ENCODE peak calls at places on chromosomes 5 and 9, in nine cellular contexts. One of them, this sample, is unnamed.

GRCh38 chr9:211557-211956 is 3.1 kb upstream of the DOCK8 start:
- DNase-seq in kidney: no peak
- DNase-seq in IMR-90: no peak
- DNase-seq in HepG2: no peak
- DNase-seq in endothelial cell of umbilical vein: no peak
- DNase-seq in astrocyte: no peak
- DNase-seq in SK-N-SH: no peak
- DNase-seq in mesendoderm: no peak
- DNase-seq in adipocyte: peak
- DNase-seq in this sample: no peak

GRCh38 chr9:127025042-127025441 is 97.4 kb downstream of the ANGPTL2 start:
- DNase-seq in kidney: no peak
- DNase-seq in SK-N-SH: no peak
- DNase-seq in HepG2: no peak
- DNase-seq in astrocyte: no peak
- DNase-seq in IMR-90: peak
- DNase-seq in endothelial cell of umbilical vein: no peak
- DNase-seq in mesendoderm: no peak
- DNase-seq in adipocyte: no peak
- DNase-seq in this sample: no peak

GRCh38 chr5:125501396-125501795 is 755.0 kb upstream of the ZNF608 start:
- DNase-seq in endothelial cell of umbilical vein: no peak
- DNase-seq in HepG2: no peak
- DNase-seq in kidney: no peak
- DNase-seq in astrocyte: peak
- DNase-seq in mesendoderm: no peak
- DNase-seq in adipocyte: peak
- DNase-seq in SK-N-SH: no peak
- DNase-seq in IMR-90: no peak
- DNase-seq in this sample: no peak

GRCh38 chr5:66993448-66993847 is 203.2 kb downstream of the CD180 start:
- DNase-seq in HepG2: no peak
- DNase-seq in IMR-90: no peak
- DNase-seq in adipocyte: no peak
- DNase-seq in astrocyte: no peak
- DNase-seq in endothelial cell of umbilical vein: no peak
- DNase-seq in mesendoderm: no peak
- DNase-seq in kidney: no peak
- DNase-seq in SK-N-SH: no peak
- DNase-seq in this sample: no peak

GRCh38 chr9:38689678-38690077 is 30.3 kb downstream of the FAM240B start:
- DNase-seq in endothelial cell of umbilical vein: no peak
- DNase-seq in adipocyte: peak
- DNase-seq in astrocyte: peak
- DNase-seq in mesendoderm: peak
- DNase-seq in SK-N-SH: peak
- DNase-seq in IMR-90: peak
- DNase-seq in HepG2: no peak
- DNase-seq in kidney: no peak
- DNase-seq in this sample: no peak

GRCh38 chr9:85569988-85570387 is 171.8 kb downstream of the AGTPBP1 start:
- DNase-seq in IMR-90: peak
- DNase-seq in SK-N-SH: no peak
- DNase-seq in mesendoderm: no peak
- DNase-seq in adipocyte: peak
- DNase-seq in astrocyte: peak
- DNase-seq in kidney: no peak
- DNase-seq in HepG2: no peak
- DNase-seq in endothelial cell of umbilical vein: peak
- DNase-seq in this sample: peak

GRCh38 chr5:168353216-168353957 is 61.9 kb downstream of the WWC1 start:
- DNase-seq in astrocyte: peak
- DNase-seq in IMR-90: peak
- DNase-seq in HepG2: no peak
- DNase-seq in endothelial cell of umbilical vein: no peak
- DNase-seq in SK-N-SH: no peak
- DNase-seq in kidney: no peak
- DNase-seq in mesendoderm: no peak
- DNase-seq in adipocyte: no peak
- DNase-seq in this sample: no peak

GRCh38 chr5:133581348-133581747 is 31.0 kb downstream of the FSTL4 start:
- DNase-seq in kidney: no peak
- DNase-seq in IMR-90: no peak
- DNase-seq in adipocyte: no peak
- DNase-seq in endothelial cell of umbilical vein: no peak
- DNase-seq in astrocyte: no peak
- DNase-seq in HepG2: no peak
- DNase-seq in SK-N-SH: no peak
- DNase-seq in mesendoderm: no peak
- DNase-seq in this sample: no peak

GRCh38 chr9:18405240-18405639 is 68.7 kb upstream of the ADAMTSL1 start:
- DNase-seq in endothelial cell of umbilical vein: no peak
- DNase-seq in IMR-90: no peak
- DNase-seq in kidney: no peak
- DNase-seq in adipocyte: peak
- DNase-seq in HepG2: no peak
- DNase-seq in SK-N-SH: no peak
- DNase-seq in mesendoderm: no peak
- DNase-seq in astrocyte: no peak
- DNase-seq in this sample: peak

GRCh38 chr9:76049341-76049740 is 158.9 kb downstream of the PCSK5 start:
- DNase-seq in endothelial cell of umbilical vein: no peak
- DNase-seq in HepG2: no peak
- DNase-seq in IMR-90: no peak
- DNase-seq in kidney: no peak
- DNase-seq in adipocyte: no peak
- DNase-seq in SK-N-SH: no peak
- DNase-seq in astrocyte: no peak
- DNase-seq in mesendoderm: peak
- DNase-seq in this sample: no peak

GRCh38 chr9:116870566-116870965 is 183.5 kb downstream of the TRIM32 start:
- DNase-seq in kidney: peak
- DNase-seq in IMR-90: no peak
- DNase-seq in astrocyte: no peak
- DNase-seq in HepG2: peak
- DNase-seq in endothelial cell of umbilical vein: no peak
- DNase-seq in SK-N-SH: peak
- DNase-seq in mesendoderm: peak
- DNase-seq in adipocyte: no peak
- DNase-seq in this sample: peak

GRCh38 chr9:86577420-86578333 is 223.5 kb upstream of the TUT7 start:
- DNase-seq in astrocyte: no peak
- DNase-seq in adipocyte: no peak
- DNase-seq in kidney: no peak
- DNase-seq in IMR-90: no peak
- DNase-seq in SK-N-SH: no peak
- DNase-seq in endothelial cell of umbilical vein: no peak
- DNase-seq in HepG2: no peak
- DNase-seq in mesendoderm: no peak
- DNase-seq in this sample: no peak

GRCh38 chr9:86585422-86586143 is 231.4 kb upstream of the TUT7 start:
- DNase-seq in IMR-90: peak
- DNase-seq in astrocyte: no peak
- DNase-seq in SK-N-SH: no peak
- DNase-seq in mesendoderm: peak
- DNase-seq in endothelial cell of umbilical vein: no peak
- DNase-seq in HepG2: no peak
- DNase-seq in kidney: no peak
- DNase-seq in adipocyte: peak
- DNase-seq in this sample: no peak

GRCh38 chr9:86578722-86579121 is 224.5 kb upstream of the TUT7 start:
- DNase-seq in mesendoderm: no peak
- DNase-seq in IMR-90: no peak
- DNase-seq in astrocyte: no peak
- DNase-seq in SK-N-SH: no peak
- DNase-seq in adipocyte: no peak
- DNase-seq in HepG2: no peak
- DNase-seq in kidney: no peak
- DNase-seq in endothelial cell of umbilical vein: no peak
- DNase-seq in this sample: no peak

GRCh38 chr9:86575825-86576488 is 221.7 kb upstream of the TUT7 start:
- DNase-seq in kidney: no peak
- DNase-seq in IMR-90: no peak
- DNase-seq in endothelial cell of umbilical vein: no peak
- DNase-seq in mesendoderm: no peak
- DNase-seq in adipocyte: no peak
- DNase-seq in astrocyte: no peak
- DNase-seq in SK-N-SH: no peak
- DNase-seq in HepG2: no peak
- DNase-seq in this sample: no peak

GRCh38 chr9:86580688-86581087 is 226.5 kb upstream of the TUT7 start:
- DNase-seq in SK-N-SH: no peak
- DNase-seq in adipocyte: peak
- DNase-seq in HepG2: no peak
- DNase-seq in IMR-90: peak
- DNase-seq in mesendoderm: no peak
- DNase-seq in astrocyte: no peak
- DNase-seq in kidney: no peak
- DNase-seq in endothelial cell of umbilical vein: no peak
- DNase-seq in this sample: no peak
- H3K9ac ChIP-seq in SK-N-SH: no peak
- H3K9ac ChIP-seq in adipocyte: no peak
- H3K9ac ChIP-seq in HepG2: no peak
- H3K9ac ChIP-seq in IMR-90: no peak
- H3K9ac ChIP-seq in mesendoderm: no peak
- H3K9ac ChIP-seq in astrocyte: no peak
- H3K9ac ChIP-seq in kidney: no peak
- H3K9ac ChIP-seq in endothelial cell of umbilical vein: no peak
- H3K9ac ChIP-seq in this sample: no peak

GRCh38 chr5:32585122-32585445 is 273 bp upstream of the SUB1 start:
- DNase-seq in adipocyte: no peak
- DNase-seq in kidney: no peak
- DNase-seq in endothelial cell of umbilical vein: no peak
- DNase-seq in astrocyte: no peak
- DNase-seq in IMR-90: no peak
- DNase-seq in SK-N-SH: no peak
- DNase-seq in mesendoderm: no peak
- DNase-seq in HepG2: no peak
- DNase-seq in this sample: no peak
- H3K9ac ChIP-seq in adipocyte: peak
- H3K9ac ChIP-seq in kidney: no peak
- H3K9ac ChIP-seq in endothelial cell of umbilical vein: peak
- H3K9ac ChIP-seq in astrocyte: peak
- H3K9ac ChIP-seq in IMR-90: no peak
- H3K9ac ChIP-seq in SK-N-SH: peak
- H3K9ac ChIP-seq in mesendoderm: peak
- H3K9ac ChIP-seq in HepG2: peak
- H3K9ac ChIP-seq in this sample: no peak

DNA sequence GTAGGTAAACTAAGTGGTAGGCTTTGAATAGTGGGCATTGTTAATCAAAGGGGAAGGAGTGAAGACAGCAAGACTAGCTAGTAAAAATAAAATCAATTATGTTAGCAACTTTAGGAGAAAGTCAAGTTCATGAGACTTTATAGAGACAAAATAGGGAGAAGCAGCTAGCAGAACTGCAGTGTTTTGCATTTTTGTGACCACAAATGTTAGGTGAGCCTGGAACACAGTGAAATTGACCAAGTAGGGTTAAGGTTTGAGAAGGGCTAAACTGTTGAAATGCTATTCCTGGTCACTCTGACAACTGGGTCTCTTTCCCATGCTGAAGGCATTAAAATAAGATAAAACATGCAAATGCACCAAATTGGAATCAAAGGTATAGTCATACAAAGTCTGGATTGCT is 13.0 kb downstream of the SEC61B start:
- DNase-seq in adipocyte: no peak
- DNase-seq in HepG2: no peak
- DNase-seq in mesendoderm: no peak
- DNase-seq in SK-N-SH: no peak
- DNase-seq in endothelial cell of umbilical vein: no peak
- DNase-seq in kidney: no peak
- DNase-seq in IMR-90: no peak
- DNase-seq in astrocyte: no peak
- DNase-seq in this sample: no peak
- H3K9ac ChIP-seq in adipocyte: no peak
- H3K9ac ChIP-seq in HepG2: no peak
- H3K9ac ChIP-seq in mesendoderm: no peak
- H3K9ac ChIP-seq in SK-N-SH: no peak
- H3K9ac ChIP-seq in endothelial cell of umbilical vein: no peak
- H3K9ac ChIP-seq in kidney: no peak
- H3K9ac ChIP-seq in IMR-90: no peak
- H3K9ac ChIP-seq in astrocyte: no peak
- H3K9ac ChIP-seq in this sample: no peak

DNA sequence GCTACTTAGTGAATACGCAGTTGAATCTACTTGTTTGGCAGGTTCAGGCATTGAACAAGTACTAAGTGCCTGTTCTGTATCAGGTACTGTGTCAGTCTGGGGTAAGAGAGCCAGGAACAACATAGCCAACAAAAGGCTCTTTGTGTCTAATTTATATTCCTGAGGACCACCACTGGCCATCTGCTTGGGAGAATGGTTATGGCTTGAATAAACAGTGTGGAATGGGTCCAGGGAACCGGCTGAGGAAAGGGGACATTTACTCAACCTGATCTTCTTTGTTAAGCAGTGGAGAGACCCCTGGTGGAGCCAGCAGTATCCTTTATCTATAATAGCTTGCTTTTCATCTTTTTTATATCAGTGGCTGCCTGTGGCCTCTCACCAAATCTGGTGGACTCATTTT is 38.6 kb downstream of the EXOSC2 start:
- DNase-seq in mesendoderm: peak
- DNase-seq in endothelial cell of umbilical vein: peak
- DNase-seq in IMR-90: peak
- DNase-seq in kidney: no peak
- DNase-seq in astrocyte: peak
- DNase-seq in SK-N-SH: peak
- DNase-seq in adipocyte: no peak
- DNase-seq in HepG2: peak
- DNase-seq in this sample: peak
- H3K9ac ChIP-seq in mesendoderm: no peak
- H3K9ac ChIP-seq in endothelial cell of umbilical vein: no peak
- H3K9ac ChIP-seq in IMR-90: no peak
- H3K9ac ChIP-seq in kidney: no peak
- H3K9ac ChIP-seq in astrocyte: no peak
- H3K9ac ChIP-seq in SK-N-SH: no peak
- H3K9ac ChIP-seq in adipocyte: no peak
- H3K9ac ChIP-seq in HepG2: no peak
- H3K9ac ChIP-seq in this sample: no peak

GRCh38 chr9:91949946-91950664 is at the start of gene ROR2:
- DNase-seq in SK-N-SH: peak
- DNase-seq in adipocyte: peak
- DNase-seq in astrocyte: peak
- DNase-seq in kidney: peak
- DNase-seq in endothelial cell of umbilical vein: peak
- DNase-seq in HepG2: no peak
- DNase-seq in IMR-90: peak
- DNase-seq in mesendoderm: peak
- DNase-seq in this sample: peak
- H3K9ac ChIP-seq in SK-N-SH: no peak
- H3K9ac ChIP-seq in adipocyte: peak
- H3K9ac ChIP-seq in astrocyte: peak
- H3K9ac ChIP-seq in kidney: no peak
- H3K9ac ChIP-seq in endothelial cell of umbilical vein: no peak
- H3K9ac ChIP-seq in HepG2: no peak
- H3K9ac ChIP-seq in IMR-90: peak
- H3K9ac ChIP-seq in mesendoderm: peak
- H3K9ac ChIP-seq in this sample: no peak

DNA sequence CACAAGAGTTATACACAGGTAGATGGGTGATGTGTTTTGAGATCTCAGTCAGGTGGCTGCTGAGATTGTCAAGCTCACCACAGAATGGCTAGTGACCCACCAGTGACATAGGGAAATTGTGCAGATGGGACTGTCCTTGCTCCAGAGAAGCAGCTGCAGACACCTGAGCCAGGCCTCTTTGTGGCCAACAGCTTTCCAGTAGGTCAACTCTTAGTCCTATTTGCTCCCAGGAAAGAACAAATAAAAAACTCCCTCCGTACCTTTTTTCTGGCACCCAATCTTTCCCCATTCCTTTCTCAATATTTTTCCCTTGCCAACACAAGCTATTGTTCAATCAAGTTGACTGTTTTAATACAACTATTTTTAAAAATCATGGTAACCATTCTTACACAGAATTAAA is 14.2 kb downstream of the IARS1 start:
- DNase-seq in endothelial cell of umbilical vein: no peak
- DNase-seq in SK-N-SH: no peak
- DNase-seq in kidney: no peak
- DNase-seq in IMR-90: no peak
- DNase-seq in astrocyte: no peak
- DNase-seq in HepG2: no peak
- DNase-seq in adipocyte: no peak
- DNase-seq in mesendoderm: no peak
- DNase-seq in this sample: no peak
- H3K9ac ChIP-seq in endothelial cell of umbilical vein: no peak
- H3K9ac ChIP-seq in SK-N-SH: no peak
- H3K9ac ChIP-seq in kidney: no peak
- H3K9ac ChIP-seq in IMR-90: no peak
- H3K9ac ChIP-seq in astrocyte: no peak
- H3K9ac ChIP-seq in HepG2: no peak
- H3K9ac ChIP-seq in adipocyte: no peak
- H3K9ac ChIP-seq in mesendoderm: no peak
- H3K9ac ChIP-seq in this sample: no peak